ENCODE peak calls at places on chromosomes 3 and 15, in ten cellular contexts. L is left ventricle myocardium inferior; Y is HCT116; G is body of pancreas; S is endodermal cell; Q is tibial artery; X is GM12878; U is adrenal gland; W is esophagus squamous epithelium; A is CD8-positive, alpha-beta T cell. F is an unnamed sample.

GRCh38 chr3:157336252-157337009 is 100.2 kb upstream of the PTX3 start:
- DNase-seq in L (no peak), Y (no peak), G (no peak), S (no peak), Q (no peak), X (no peak), U (no peak), W (no peak), A (no peak), F (no peak)

GRCh38 chr15:40591310-40591845 is 2.7 kb upstream of the KNL1 start:
- DNase-seq in L (no peak), Y (no peak), G (no peak), S (peak; percentile 70), Q (no peak), X (no peak), U (no peak), W (no peak), A (no peak), F (no peak)

GRCh38 chr15:97961067-97961954 is 808 bp downstream of the ARRDC4 start:
- DNase-seq in L (peak; percentile 56), Y (peak; percentile 1), G (peak; percentile 70), S (peak; percentile 82), Q (peak; percentile 75), X (no peak), U (peak; percentile 51), W (no peak), A (no peak), F (peak; percentile 65)

GRCh38 chr3:156525808-156526207 is 29.1 kb downstream of the SSR3 start:
- DNase-seq in L (no peak), Y (no peak), G (no peak), S (no peak), Q (no peak), X (no peak), U (no peak), W (no peak), A (no peak), F (no peak)

GRCh38 chr3:135990903-135991302 is 25.4 kb downstream of the PPP2R3A start:
- DNase-seq in L (no peak), Y (no peak), G (no peak), S (no peak), Q (no peak), X (no peak), U (no peak), W (no peak), A (no peak), F (no peak)

GRCh38 chr15:42453826-42454225 is 37.1 kb downstream of the ZNF106 start:
- DNase-seq in L (no peak), Y (no peak), G (no peak), S (no peak), Q (no peak), X (no peak), U (no peak), W (no peak), A (no peak), F (no peak)

GRCh38 chr3:42172047-42172654 is 81.0 kb downstream of the TRAK1 start:
- DNase-seq in L (no peak), Y (no peak), G (no peak), S (no peak), Q (peak; percentile 16), X (no peak), U (no peak), W (no peak), A (no peak), F (no peak)

GRCh38 chr3:14218355-14218754 is 39.7 kb downstream of the LSM3 start:
- DNase-seq in L (no peak), Y (no peak), G (no peak), S (no peak), Q (no peak), X (no peak), U (no peak), W (no peak), A (no peak), F (no peak)

GRCh38 chr3:100710355-100711198 is 1.3 kb downstream of the TFG start:
- DNase-seq in L (no peak), Y (peak; percentile 31), G (peak; percentile 44), S (peak; percentile 75), Q (peak; percentile 60), X (peak; percentile 34), U (peak; percentile 30), W (no peak), A (no peak), F (no peak)

GRCh38 chr3:12588039-12588673 is 31.3 kb downstream of the MKRN2 start:
- DNase-seq in L (no peak), Y (no peak), G (no peak), S (no peak), Q (no peak), X (no peak), U (no peak), W (no peak), A (no peak), F (no peak)

GRCh38 chr3:184428561-184429175 is 48.8 kb downstream of the CHRD start:
- DNase-seq in L (no peak), Y (no peak), G (no peak), S (no peak), Q (peak; percentile 29), X (no peak), U (no peak), W (no peak), A (no peak), F (no peak)

GRCh38 chr15:84082739-84083138 is 152.8 kb upstream of the GOLGA6L4 start:
- DNase-seq in L (no peak), Y (no peak), G (no peak), S (no peak), Q (no peak), X (no peak), U (no peak), W (no peak), A (no peak), F (no peak)

GRCh38 chr3:196778755-196779154 is 39.1 kb downstream of the PAK2 start:
- DNase-seq in L (no peak), Y (no peak), G (no peak), S (no peak), Q (no peak), X (no peak), U (no peak), W (no peak), A (no peak), F (no peak)

GRCh38 chr15:80160570-80161156 is 7.9 kb downstream of the FAH start:
- DNase-seq in L (peak; percentile 43), Y (no peak), G (peak; percentile 29), S (no peak), Q (peak; percentile 79), X (peak; percentile 39), U (peak; percentile 92), W (no peak), A (no peak), F (peak; percentile 35)

GRCh38 chr3:161409069-161409468 is 37.8 kb upstream of the SPTSSB start:
- DNase-seq in L (no peak), Y (peak; percentile 49), G (peak; percentile 30), S (peak; percentile 66), Q (no peak), X (no peak), U (peak; percentile 20), W (no peak), A (no peak), F (no peak)

GRCh38 chr3:161405087-161405486 is 33.8 kb upstream of the SPTSSB start:
- DNase-seq in L (no peak), Y (no peak), G (no peak), S (no peak), Q (no peak), X (no peak), U (no peak), W (no peak), A (no peak), F (no peak)

GRCh38 chr3:161403251-161403650 is 31.9 kb upstream of the SPTSSB start:
- DNase-seq in L (no peak), Y (no peak), G (no peak), S (no peak), Q (no peak), X (no peak), U (no peak), W (no peak), A (no peak), F (no peak)

GRCh38 chr3:161406594-161407555 is 35.6 kb upstream of the SPTSSB start:
- DNase-seq in L (no peak), Y (no peak), G (no peak), S (no peak), Q (no peak), X (no peak), U (no peak), W (no peak), A (no peak), F (no peak)

DNA sequence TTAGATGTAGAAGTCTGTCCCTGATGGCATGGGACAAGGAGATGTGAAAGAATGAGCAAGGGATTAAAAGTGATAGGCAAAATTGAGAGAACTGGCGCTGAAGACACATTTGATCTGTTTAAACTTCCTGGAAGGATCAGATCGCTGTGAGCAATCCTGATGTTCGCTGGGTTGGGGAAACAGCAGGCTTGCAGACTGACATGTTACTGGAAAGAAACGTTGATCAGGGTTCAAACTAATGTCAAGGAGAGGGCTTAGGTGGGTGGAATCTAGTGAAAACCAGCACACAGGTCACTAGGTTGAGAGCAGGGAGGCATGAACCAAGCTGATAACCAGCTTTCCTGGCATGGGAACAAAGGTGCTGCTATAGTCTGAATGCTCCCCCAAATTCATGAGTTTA is 34.5 kb upstream of the SPTSSB start:
- DNase-seq in L (no peak), Y (no peak), G (no peak), S (no peak), Q (no peak), X (no peak), U (no peak), W (no peak), A (no peak), F (no peak)
- H3K4me1 ChIP-seq in L (no peaks in the 10 kb centered on the region), Y (no peaks in the 10 kb centered on the region), G (peaks cover 8% of the 10 kb centered on the region), S (no peaks in the 10 kb centered on the region), Q (peaks cover 3% of the 10 kb centered on the region), X (no peaks in the 10 kb centered on the region), U (no peaks in the 10 kb centered on the region), W (no peaks in the 10 kb centered on the region), A (peaks cover 17% of the 10 kb centered on the region), F (no peaks in the 10 kb centered on the region)

GRCh38 chr15:36156855-36157521 is 422.4 kb upstream of the CDIN1 start:
- DNase-seq in L (peak; percentile 45), Y (no peak), G (peak; percentile 4), S (no peak), Q (peak; percentile 59), X (no peak), U (no peak), W (no peak), A (no peak), F (no peak)
- TF ChIP-seq CTCF in L (no peak), Y (no peak), G (no peak), S (no peak), Q (no peak), X (no peak), U (no peak), W (no peak), A (no peak), F (no peak)

DNA sequence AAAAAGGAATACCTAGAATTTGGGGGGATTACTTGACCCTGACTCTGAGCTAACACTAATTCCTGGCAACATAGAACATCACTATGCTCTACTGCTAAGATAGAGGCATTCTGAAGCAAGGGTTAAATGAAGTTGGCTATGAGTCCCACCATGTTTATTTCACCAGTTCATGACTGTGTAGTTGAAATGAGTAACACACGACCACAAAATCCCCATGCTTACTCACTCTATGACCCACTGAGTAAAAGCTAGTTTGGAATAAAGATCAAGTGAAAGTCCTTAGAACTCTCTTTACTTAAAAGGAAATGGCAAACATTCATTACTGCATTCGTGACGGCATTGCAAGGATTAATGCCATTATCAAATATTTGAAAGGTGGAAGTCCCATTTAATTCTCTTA is 47.4 kb downstream of the MRPL46 start:
- DNase-seq in L (no peak), Y (no peak), G (no peak), S (no peak), Q (no peak), X (no peak), U (no peak), W (no peak), A (no peak), F (no peak)
- H3K9me3 ChIP-seq in L (no peaks in the 10 kb centered on the region), Y (no peaks in the 10 kb centered on the region), G (no peaks in the 10 kb centered on the region), S (no peaks in the 10 kb centered on the region), Q (no peaks in the 10 kb centered on the region), X (no peaks in the 10 kb centered on the region), U (no peaks in the 10 kb centered on the region), W (no peaks in the 10 kb centered on the region), A (no peaks in the 10 kb centered on the region), F (no peaks in the 10 kb centered on the region)

GRCh38 chr3:53158700-53159414 is 2.2 kb upstream of the PRKCD start:
- DNase-seq in L (no peak), Y (no peak), G (no peak), S (no peak), Q (no peak), X (no peak), U (no peak), W (no peak), A (no peak), F (no peak)
- H3K4me1 ChIP-seq in L (peaks cover 71% of the 10 kb centered on the region), Y (peaks cover 70% of the 10 kb centered on the region), G (peaks cover 79% of the 10 kb centered on the region), S (peaks cover 12% of the 10 kb centered on the region), Q (peaks cover 72% of the 10 kb centered on the region), X (peaks cover 31% of the 10 kb centered on the region), U (peaks cover 53% of the 10 kb centered on the region), W (peaks cover 48% of the 10 kb centered on the region), A (peaks cover 29% of the 10 kb centered on the region), F (peaks cover 10% of the 10 kb centered on the region)